ENCODE peak calls at places on chromosomes 4 and X, in seven cellular contexts. M is CD8-positive, alpha-beta T cell; Y is mucosa of descending colon; Q is pancreas; D is HCT116; O is PC-3; T is hepatocyte. V is an unnamed sample. For H3K36me3, the result is how much of the 10 kb centered on the place peaks cover.

GRCh38 chrX:10519761-10520160 is 100.6 kb downstream of the MID1 start:
- DNase-seq in M (no peak), Y (no peak), Q (no peak), D (no peak), O (no peak), T (no peak), V (no peak)

GRCh38 chr4:108561086-108561485 is 59.3 kb upstream of the RPL34 start:
- DNase-seq in M (no peak), Y (no peak), Q (no peak), D (no peak), O (no peak), T (no peak), V (no peak)

GRCh38 chr4:75895744-75896314 is 6.4 kb downstream of the PPEF2 start:
- DNase-seq in M (no peak), Y (no peak), Q (peak), D (peak), O (peak), T (peak), V (no peak)

GRCh38 chrX:24465524-24465850 is 401 bp downstream of the PDK3 start:
- DNase-seq in M (no peak), Y (peak), Q (no peak), D (no peak), O (no peak), T (no peak), V (no peak)

GRCh38 chrX:49171752-49172279 is at the start of gene PLP2:
- DNase-seq in M (peak), Y (peak), Q (peak), D (no peak), O (peak), T (peak), V (no peak)

GRCh38 chr4:120801171-120801758 is 121.3 kb downstream of the PRDM5 start:
- DNase-seq in M (no peak), Y (no peak), Q (no peak), D (no peak), O (no peak), T (peak), V (no peak)

GRCh38 chrX:84186603-84187358 is 1.2 kb downstream of the RPS6KA6 start:
- DNase-seq in M (no peak), Y (no peak), Q (no peak), D (no peak), O (peak), T (peak), V (no peak)

GRCh38 chrX:24169211-24169610 is 19.7 kb downstream of the ZFX start:
- DNase-seq in M (no peak), Y (no peak), Q (no peak), D (no peak), O (no peak), T (no peak), V (no peak)

GRCh38 chrX:147891886-147892285 is 19.8 kb upstream of the FMR1 start:
- DNase-seq in M (no peak), Y (no peak), Q (no peak), D (no peak), O (no peak), T (no peak), V (no peak)

GRCh38 chrX:42804524-42804923 is 26.6 kb upstream of the PPP1R2C start:
- DNase-seq in M (no peak), Y (no peak), Q (no peak), D (no peak), O (no peak), T (peak), V (no peak)

GRCh38 chr4:5989236-5990225 is 28.7 kb downstream of the C4orf50 start:
- DNase-seq in M (no peak), Y (no peak), Q (no peak), D (no peak), O (no peak), T (no peak), V (no peak)
- TF ChIP-seq CTCF in M (no peak), Y (no peak), Q (no peak), D (no peak), O (no peak), T (no peak), V (no peak)

GRCh38 chrX:1178580-1179057 is 33.8 kb downstream of the CRLF2 start:
- DNase-seq in M (peak), Y (no peak), Q (no peak), D (no peak), O (peak), T (peak), V (no peak)
- H3K4me3 ChIP-seq in M (no peak), Y (no peak), Q (no peak), D (no peak), O (peak), T (no peak), V (no peak)

GRCh38 chr4:1330761-1331590 is 16.0 kb upstream of the UVSSA start:
- DNase-seq in M (peak), Y (peak), Q (no peak), D (no peak), O (no peak), T (no peak), V (no peak)

GRCh38 chr4:1327526-1328266 is 19.3 kb upstream of the UVSSA start:
- DNase-seq in M (no peak), Y (no peak), Q (no peak), D (no peak), O (no peak), T (no peak), V (no peak)

GRCh38 chr4:1329408-1330371 is 17.3 kb upstream of the UVSSA start:
- DNase-seq in M (peak), Y (peak), Q (no peak), D (no peak), O (no peak), T (no peak), V (no peak)

GRCh38 chr4:1326751-1327525 is 20.1 kb upstream of the UVSSA start:
- DNase-seq in M (no peak), Y (no peak), Q (no peak), D (no peak), O (no peak), T (no peak), V (no peak)

GRCh38 chr4:1328267-1329155 is 18.5 kb upstream of the UVSSA start:
- DNase-seq in M (no peak), Y (peak), Q (no peak), D (no peak), O (no peak), T (no peak), V (no peak)
- H3K36me3 ChIP-seq in M (under half), Y (under half), Q (under half), D (under half), O (under half), T (under half), V (under half)

DNA sequence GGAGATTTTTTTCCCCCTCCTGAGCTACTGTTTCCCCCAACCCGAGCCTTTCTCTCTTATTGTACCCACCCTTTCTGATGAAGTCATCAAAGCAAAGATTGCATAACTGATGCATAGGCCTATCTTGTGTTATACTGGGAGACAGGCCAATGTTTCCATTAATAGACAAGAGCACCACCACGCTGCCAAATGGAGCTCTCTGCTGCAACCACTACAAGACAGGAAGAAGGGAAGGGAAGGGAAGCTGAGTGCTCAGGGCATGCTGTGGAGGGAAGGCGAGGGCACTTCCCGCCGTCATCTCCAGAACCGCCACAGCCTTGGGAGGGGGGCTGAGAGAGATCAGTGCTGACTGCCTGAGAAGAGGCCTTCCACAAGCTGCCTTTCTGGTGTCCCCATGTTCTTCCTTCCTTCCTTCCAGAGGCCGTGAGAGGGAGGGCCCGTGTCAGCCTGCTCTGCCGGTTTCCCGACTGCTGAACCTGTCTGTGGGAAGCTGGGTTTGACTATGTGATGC is 75.0 kb downstream of the MGST2 start:
- DNase-seq in M (no peak), Y (no peak), Q (peak), D (no peak), O (peak), T (peak), V (no peak)
- TF ChIP-seq CTCF in M (no peak), Y (no peak), Q (no peak), D (no peak), O (peak), T (peak), V (no peak)

DNA sequence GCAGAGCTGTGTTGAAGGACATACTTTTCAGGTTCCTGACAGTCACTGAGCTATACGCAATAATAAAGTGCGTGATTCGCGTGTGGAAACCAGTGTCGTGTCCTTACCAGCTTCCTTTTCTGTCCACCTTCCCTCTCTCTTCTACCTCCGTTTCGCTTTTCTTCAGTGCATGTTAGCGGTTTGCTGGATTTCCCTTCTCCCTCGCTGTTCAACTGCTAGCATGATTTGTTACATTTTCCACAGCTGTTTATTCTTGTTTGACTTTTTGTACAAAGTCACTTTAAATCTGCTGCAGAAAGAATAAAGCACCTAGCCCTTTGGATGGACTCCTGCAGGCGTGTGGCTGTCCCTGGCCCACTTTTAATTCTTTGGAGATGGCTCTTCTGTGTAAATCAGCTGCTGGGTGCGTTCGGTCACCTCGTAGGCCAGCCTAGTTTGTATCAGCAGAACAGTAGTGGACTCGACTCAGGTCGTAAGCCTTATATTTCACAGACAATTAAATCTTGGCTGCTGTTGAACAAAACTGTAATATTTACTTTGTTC is 8.9 kb upstream of the HAND2 start:
- DNase-seq in M (no peak), Y (no peak), Q (no peak), D (no peak), O (no peak), T (no peak), V (no peak)
- H3K4me3 ChIP-seq in M (peak), Y (no peak), Q (peak), D (no peak), O (no peak), T (peak), V (no peak)

GRCh38 chrX:12949205-12949926 is 25.5 kb upstream of the TMSB4X start:
- DNase-seq in M (no peak), Y (no peak), Q (no peak), D (no peak), O (no peak), T (no peak), V (no peak)

GRCh38 chrX:12951590-12951965 is 23.3 kb upstream of the TMSB4X start:
- DNase-seq in M (no peak), Y (no peak), Q (no peak), D (no peak), O (no peak), T (no peak), V (no peak)

GRCh38 chrX:12948495-12948894 is 26.4 kb upstream of the TMSB4X start:
- DNase-seq in M (no peak), Y (no peak), Q (no peak), D (no peak), O (no peak), T (no peak), V (no peak)

GRCh38 chrX:12950851-12951589 is 23.9 kb upstream of the TMSB4X start:
- DNase-seq in M (peak), Y (peak), Q (no peak), D (no peak), O (no peak), T (peak), V (no peak)

DNA sequence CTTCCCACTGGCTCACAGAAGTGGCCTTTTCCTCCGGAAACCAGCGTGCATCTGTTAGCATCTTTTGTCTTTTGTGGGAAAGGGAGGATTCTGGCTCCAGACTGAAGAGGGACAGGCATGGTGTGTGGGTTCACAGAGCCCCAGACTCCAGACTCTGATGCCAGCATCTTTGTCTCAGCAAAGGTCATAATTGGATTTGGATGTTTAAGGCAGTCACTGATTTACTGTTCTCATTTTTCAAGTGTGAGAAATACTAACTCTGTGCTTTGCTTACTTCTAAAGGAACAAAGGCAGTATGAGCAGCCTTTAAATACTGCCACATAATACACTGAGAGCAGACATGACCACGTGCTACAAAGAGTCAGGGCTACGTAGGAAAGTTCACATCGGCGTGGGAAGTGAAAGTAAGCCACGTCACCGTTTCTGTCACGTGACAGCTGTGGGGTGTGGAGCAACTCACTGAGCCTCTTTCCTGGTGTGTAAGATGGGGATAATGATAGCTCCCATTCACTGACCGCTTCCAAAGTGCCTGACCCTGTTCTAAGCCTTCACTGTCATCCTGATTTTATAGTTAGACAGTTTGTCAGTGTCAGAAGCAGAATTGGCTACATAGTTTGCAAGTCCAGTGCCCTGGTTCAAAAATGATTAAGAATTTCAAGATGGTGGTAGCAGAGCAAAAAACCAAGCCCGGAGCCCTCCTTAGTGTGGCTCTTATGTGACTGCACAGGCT is 24.8 kb upstream of the TMSB4X start:
- DNase-seq in M (peak), Y (peak), Q (peak), D (no peak), O (no peak), T (peak), V (no peak)
- H3K36me3 ChIP-seq in M (under half), Y (under half), Q (under half), D (under half), O (under half), T (under half), V (under half)

DNA sequence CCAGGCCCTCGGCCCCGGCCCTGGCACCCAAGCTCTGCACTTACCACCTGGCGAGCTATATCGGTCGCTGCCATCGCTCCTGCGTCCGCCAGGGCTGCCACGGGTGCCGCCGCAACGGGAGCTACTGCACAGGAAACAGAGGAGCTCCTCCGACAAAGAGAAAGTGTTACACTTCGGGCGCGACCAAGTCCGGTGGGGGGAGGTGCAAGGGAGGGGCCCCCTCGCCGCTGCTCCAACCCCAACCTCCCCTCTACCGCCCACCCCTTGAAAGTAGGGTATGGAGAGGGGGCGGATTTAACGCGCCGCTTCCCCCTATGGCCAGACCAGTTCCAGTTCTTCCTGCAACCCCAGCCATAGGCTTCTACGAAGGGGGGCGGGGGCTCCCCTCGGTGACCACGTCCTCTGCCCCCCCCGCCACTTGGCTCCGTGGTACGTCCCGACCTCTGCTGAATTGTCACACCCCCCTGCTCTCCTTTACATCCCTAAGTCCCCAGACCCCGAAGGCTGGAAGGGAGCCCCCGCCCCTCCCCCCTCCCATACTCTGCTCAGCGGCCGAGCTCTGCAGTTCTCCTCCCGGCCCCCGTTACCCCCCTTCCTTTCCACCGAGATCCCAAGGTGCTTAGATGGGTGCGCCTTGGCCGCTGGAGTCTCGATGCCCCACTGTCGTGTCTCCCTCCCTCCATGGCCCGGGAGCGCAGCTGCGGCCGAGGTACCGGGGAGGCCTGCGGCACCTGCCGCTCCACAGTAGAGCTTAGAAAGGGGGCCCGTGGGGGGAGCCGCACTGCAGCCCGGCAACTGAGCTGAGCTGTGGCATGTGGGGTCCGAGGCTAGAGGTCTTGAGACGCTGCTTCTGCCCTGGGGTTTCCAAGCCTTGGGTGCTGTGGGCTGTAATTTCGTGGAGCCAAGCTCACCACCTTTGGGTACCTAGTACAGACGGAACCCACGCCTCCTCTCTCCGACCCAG is at the start of gene SEPTIN6:
- DNase-seq in M (peak), Y (peak), Q (peak), D (peak), O (peak), T (peak), V (no peak)
- TF ChIP-seq CTCF in M (no peak), Y (no peak), Q (no peak), D (no peak), O (no peak), T (no peak), V (no peak)

DNA sequence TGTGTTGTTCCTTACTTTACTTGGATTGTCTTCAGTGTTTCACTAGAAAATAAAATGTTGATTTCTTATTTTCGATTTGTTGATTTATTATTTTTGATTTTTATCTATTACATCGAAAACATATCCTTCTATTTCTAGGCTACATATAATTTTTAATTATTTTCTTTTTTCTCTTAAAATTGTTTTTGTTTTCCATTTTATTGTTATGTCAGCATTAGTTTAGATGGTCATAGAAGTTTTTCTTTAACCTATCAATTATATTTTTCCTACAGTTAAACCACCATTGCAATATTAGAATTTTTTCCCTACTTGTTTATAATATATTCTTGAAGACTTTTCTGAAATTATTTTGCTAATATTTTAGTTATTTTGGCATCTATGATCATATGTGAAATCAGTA is 1685.1 kb downstream of the RPA4 start:
- DNase-seq in M (no peak), Y (no peak), Q (no peak), D (no peak), O (no peak), T (no peak), V (no peak)
- H3K4me3 ChIP-seq in M (no peak), Y (no peak), Q (no peak), D (no peak), O (no peak), T (no peak), V (no peak)

DNA sequence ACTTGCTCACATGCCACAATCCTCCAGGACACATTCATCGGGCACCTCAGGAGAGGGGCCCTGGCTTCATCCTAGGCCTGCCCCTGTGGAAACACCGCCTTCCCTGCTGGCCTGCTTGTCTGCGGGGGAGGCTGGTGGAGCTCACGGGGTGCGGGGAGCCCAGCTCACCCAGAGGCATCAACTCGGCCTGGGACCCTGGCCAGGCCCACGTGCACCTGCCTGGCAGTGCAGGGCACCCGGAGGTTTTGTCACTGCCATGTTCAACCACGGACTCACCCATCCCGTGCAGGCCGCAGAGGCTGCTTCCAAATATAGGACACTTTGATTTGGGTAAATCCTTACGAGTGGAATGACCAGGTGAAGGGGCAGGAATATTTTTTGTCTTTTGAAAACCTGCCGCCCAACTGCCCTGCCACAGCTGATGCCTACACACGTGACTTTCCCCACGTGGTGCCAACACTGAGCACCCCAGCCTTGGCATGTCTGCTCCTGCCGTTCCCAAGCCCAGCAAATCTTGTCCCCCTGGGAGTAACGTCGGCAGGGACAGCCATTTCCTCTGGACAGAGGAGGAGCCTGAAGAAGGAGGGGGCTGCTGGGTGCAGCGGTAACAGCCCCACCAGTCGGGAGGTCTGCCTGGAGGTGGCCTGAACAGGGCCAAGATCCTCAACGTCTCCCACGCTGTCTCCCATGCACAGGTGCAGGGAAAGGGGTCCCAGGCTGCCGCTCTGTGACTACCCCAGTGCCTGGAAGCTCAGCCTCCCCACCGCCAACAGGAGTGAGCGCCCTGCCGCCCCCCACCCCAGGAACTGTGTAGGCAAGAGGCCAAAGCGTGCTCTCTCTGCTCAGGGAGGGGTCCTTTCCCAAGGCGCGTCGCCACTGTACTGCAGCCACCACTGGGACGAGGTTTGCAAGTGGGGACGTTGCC is 8.5 kb downstream of the MXD4 start:
- DNase-seq in M (no peak), Y (peak), Q (peak), D (no peak), O (no peak), T (no peak), V (no peak)
- H3K36me3 ChIP-seq in M (under half), Y (under half), Q (under half), D (under half), O (under half), T (under half), V (under half)

V was measured in kidney epithelial cell.